ENCODE peak calls at places on chromosomes 5 and 9, in nine cellular contexts. C is bronchial epithelial cell, W is upper lobe of right lung, X is AG04450, B is tibial nerve, G is Peyer's patch, U is AG09309, N is cardiac fibroblast, J is BE2C. H is an unnamed sample.

GRCh38 chr5:106985174-106985573 is 685.6 kb downstream of the EFNA5 start:
- DNase-seq in C (no peak), W (no peak), X (no peak), B (no peak), G (no peak), U (no peak), N (no peak), J (no peak), H (no peak)

GRCh38 chr9:72478993-72479392 is 42.4 kb upstream of the TMC1 start:
- DNase-seq in C (peak), W (no peak), X (no peak), B (no peak), G (no peak), U (no peak), N (peak), J (no peak), H (no peak)

GRCh38 chr9:94779101-94779500 is 52.6 kb downstream of the AOPEP start:
- DNase-seq in C (peak), W (no peak), X (no peak), B (no peak), G (no peak), U (no peak), N (no peak), J (no peak), H (no peak)

GRCh38 chr5:108345541-108346171 is 36.2 kb downstream of the FBXL17 start:
- DNase-seq in C (peak), W (no peak), X (peak), B (no peak), G (no peak), U (no peak), N (peak), J (no peak), H (peak)

GRCh38 chr5:38921174-38921573 is 75.4 kb downstream of the OSMR start:
- DNase-seq in C (no peak), W (no peak), X (no peak), B (no peak), G (no peak), U (no peak), N (no peak), J (no peak), H (no peak)

GRCh38 chr9:125749951-125750655 is 2.9 kb downstream of the PBX3 start:
- DNase-seq in C (peak), W (no peak), X (peak), B (no peak), G (no peak), U (no peak), N (peak), J (no peak), H (no peak)

GRCh38 chr5:79771387-79771786 is 81.8 kb downstream of the CMYA5 start:
- DNase-seq in C (no peak), W (no peak), X (no peak), B (no peak), G (no peak), U (peak), N (peak), J (no peak), H (peak)

GRCh38 chr9:6907772-6908381 is 150.1 kb downstream of the KDM4C start:
- DNase-seq in C (peak), W (no peak), X (peak), B (no peak), G (no peak), U (peak), N (peak), J (peak), H (no peak)

GRCh38 chr5:147390654-147391053 is 119.2 kb downstream of the DPYSL3 start:
- DNase-seq in C (no peak), W (no peak), X (no peak), B (no peak), G (no peak), U (no peak), N (no peak), J (no peak), H (no peak)

GRCh38 chr5:68515514-68515913 is 300.0 kb downstream of the PIK3R1 start:
- DNase-seq in C (no peak), W (no peak), X (no peak), B (no peak), G (no peak), U (no peak), N (no peak), J (no peak), H (no peak)

GRCh38 chr5:77719666-77720363 is 56.3 kb downstream of the TBCA start:
- DNase-seq in C (no peak), W (no peak), X (no peak), B (no peak), G (no peak), U (no peak), N (no peak), J (no peak), H (no peak)
- TF ChIP-seq CTCF in C (no peak), W (no peak), X (no peak), B (no peak), G (no peak), U (no peak), N (no peak), J (no peak), H (no peak)

GRCh38 chr9:99680191-99680590 is 141.5 kb upstream of the NR4A3 start:
- DNase-seq in C (peak), W (no peak), X (no peak), B (no peak), G (no peak), U (peak), N (peak), J (no peak), H (peak)
- H3K4me3 ChIP-seq in C (no peak), W (no peak), X (no peak), B (no peak), G (no peak), U (no peak), N (no peak), J (no peak), H (no peak)

DNA sequence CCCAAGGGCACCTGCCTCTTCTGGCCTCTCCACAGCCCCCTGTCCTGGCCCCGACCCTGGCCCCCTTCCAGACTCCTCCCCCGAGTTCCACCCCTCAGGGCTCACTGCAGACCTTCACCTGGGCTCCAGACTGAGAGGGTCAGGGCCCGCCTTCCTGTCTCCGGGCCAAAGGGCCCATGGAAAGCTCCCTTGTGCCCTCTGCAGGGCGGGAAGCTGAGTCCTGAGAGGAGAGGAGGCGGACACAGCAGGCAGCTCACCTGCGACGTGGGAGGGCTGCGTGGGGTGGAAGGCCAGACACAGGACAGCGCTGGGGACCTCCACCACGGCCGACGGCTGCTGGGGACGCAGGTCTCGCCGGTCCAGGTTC is 20.6 kb downstream of the DYNC2I2 start:
- DNase-seq in C (no peak), W (peak), X (no peak), B (no peak), G (no peak), U (no peak), N (no peak), J (peak), H (no peak)
- TF ChIP-seq CTCF in C (peak), W (peak), X (peak), B (peak), G (no peak), U (peak), N (no peak), J (peak), H (peak)

GRCh38 chr5:672329-673139 is 20.6 kb downstream of the TPPP start:
- DNase-seq in C (peak), W (peak), X (peak), B (no peak), G (peak), U (peak), N (peak), J (peak), H (peak)
- H3K4me3 ChIP-seq in C (no peak), W (no peak), X (no peak), B (peak), G (peak), U (no peak), N (no peak), J (no peak), H (peak)

GRCh38 chr9:86242012-86242411 is 17.4 kb downstream of the C9orf153 start:
- DNase-seq in C (no peak), W (no peak), X (no peak), B (no peak), G (no peak), U (no peak), N (peak), J (no peak), H (no peak)
- TF ChIP-seq CTCF in C (no peak), W (no peak), X (no peak), B (no peak), G (no peak), U (no peak), N (no peak), J (no peak), H (no peak)

DNA sequence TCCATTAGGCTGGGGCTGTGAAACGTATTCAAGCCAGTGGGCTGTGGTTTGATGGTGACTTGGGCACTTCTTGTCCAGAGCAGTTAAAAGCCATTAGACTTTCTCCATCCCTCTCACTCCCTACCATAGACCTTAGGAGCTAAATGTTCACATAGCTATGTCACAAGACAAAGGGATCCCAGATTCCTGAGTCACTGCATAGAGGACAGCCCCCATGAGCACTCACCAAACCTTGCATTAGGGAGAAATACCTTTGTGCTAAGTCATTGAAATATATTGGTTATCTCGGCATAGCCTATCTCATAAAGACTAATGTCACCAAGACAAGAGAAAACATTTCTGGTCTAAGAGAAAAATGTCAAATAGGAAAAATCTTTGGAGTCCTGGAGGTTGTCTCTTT is 104.3 kb downstream of the TRPM6 start:
- DNase-seq in C (peak), W (no peak), X (no peak), B (no peak), G (no peak), U (no peak), N (peak), J (no peak), H (peak)
- H3K4me3 ChIP-seq in C (no peak), W (no peak), X (no peak), B (no peak), G (no peak), U (no peak), N (no peak), J (no peak), H (no peak)

DNA sequence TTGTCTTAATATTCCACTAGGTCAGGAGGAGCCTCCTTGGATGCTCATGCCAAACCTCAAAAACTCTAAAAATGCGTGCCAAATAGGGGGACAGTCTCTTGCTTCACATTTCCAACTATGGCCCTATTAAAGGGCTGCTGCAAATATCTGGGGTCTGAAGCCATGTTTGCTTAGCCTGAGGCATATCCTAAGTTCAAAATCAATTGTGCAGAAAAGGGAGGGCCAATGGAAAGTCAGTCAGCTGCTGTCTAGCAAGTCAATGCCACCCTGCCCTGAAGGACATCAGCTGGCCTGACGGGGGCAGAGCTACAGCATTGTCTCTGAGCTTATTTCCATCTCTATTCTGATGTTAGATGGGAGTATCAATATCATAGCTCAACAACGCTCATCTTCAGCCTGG is 93.6 kb downstream of the SH3TC2 start:
- DNase-seq in C (no peak), W (no peak), X (no peak), B (no peak), G (no peak), U (no peak), N (no peak), J (no peak), H (no peak)
- TF ChIP-seq CTCF in C (peak), W (no peak), X (no peak), B (no peak), G (no peak), U (no peak), N (no peak), J (no peak), H (no peak)

DNA sequence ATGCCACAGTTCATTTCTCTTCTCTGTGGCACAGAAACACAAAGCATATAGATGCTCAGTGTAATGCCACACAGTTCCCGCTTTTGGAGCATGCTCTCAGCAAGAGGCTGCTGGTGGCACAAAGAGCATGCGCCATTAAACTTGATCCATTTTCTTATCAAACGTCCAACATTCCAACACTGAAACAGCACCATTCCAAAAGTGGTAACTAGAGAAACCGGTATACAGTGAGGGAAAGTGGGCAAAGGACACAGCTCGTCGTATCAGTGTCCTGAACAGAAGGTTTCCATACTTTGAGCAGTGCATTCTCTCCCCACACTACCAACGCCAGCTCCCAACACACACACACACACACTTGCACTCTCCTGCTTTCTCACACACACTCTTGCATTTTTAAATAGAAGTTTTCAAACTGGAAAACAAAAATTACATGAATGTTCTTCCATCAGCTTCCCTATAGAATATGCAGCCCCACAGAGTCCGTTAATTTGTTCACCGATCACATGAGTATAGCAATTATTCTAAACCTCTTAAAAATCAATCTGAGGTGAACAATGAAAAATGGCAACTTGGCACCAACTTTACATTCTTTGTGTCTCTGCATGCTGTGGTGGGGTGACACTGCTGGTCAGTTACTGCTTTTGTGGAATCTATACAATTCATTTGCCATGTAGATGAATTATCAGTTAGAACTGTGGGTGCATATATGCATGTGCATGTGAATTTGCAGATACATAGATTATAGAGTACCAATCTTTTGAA is 5.8 kb downstream of the NFIB start:
- DNase-seq in C (peak), W (no peak), X (no peak), B (no peak), G (no peak), U (no peak), N (peak), J (no peak), H (no peak)
- H3K4me3 ChIP-seq in C (no peak), W (peak), X (no peak), B (peak), G (peak), U (no peak), N (no peak), J (peak), H (no peak)

H was measured in AG04449.